ENCODE peak calls at places on chromosomes 16 and 17, in six cellular contexts. One of them, this sample, is unnamed.
A peak's percentile ranks its signal among the peaks of the same experiment; 100 is the strongest.

GRCh38 chr17:74457146-74457819 is 9.2 kb upstream of the CD300A start:
- DNase-seq in brain microvascular endothelial cell: peak; percentile 34
- DNase-seq in amniotic stem cell: peak; percentile 27
- DNase-seq in cardiac fibroblast: peak; percentile 67
- DNase-seq in prostate gland: peak; percentile 72
- DNase-seq in AG08396: peak; percentile 82
- DNase-seq in this sample: peak; percentile 91

GRCh38 chr16:378821-379182 is 3.0 kb downstream of the PGAP6 start:
- DNase-seq in AG08396: no peak
- DNase-seq in cardiac fibroblast: no peak
- DNase-seq in brain microvascular endothelial cell: no peak
- DNase-seq in amniotic stem cell: no peak
- DNase-seq in prostate gland: no peak
- DNase-seq in this sample: no peak

GRCh38 chr17:55527520-55528118 is 16.4 kb upstream of the SMIM36 start:
- DNase-seq in AG08396: peak; percentile 61
- DNase-seq in cardiac fibroblast: peak; percentile 70
- DNase-seq in prostate gland: peak; percentile 6
- DNase-seq in brain microvascular endothelial cell: peak; percentile 47
- DNase-seq in amniotic stem cell: no peak
- DNase-seq in this sample: no peak

GRCh38 chr16:27618611-27619380 is 68.9 kb downstream of the KATNIP start:
- DNase-seq in AG08396: no peak
- DNase-seq in amniotic stem cell: no peak
- DNase-seq in brain microvascular endothelial cell: no peak
- DNase-seq in cardiac fibroblast: no peak
- DNase-seq in prostate gland: no peak
- DNase-seq in this sample: no peak

GRCh38 chr17:21177854-21178600 is 35.9 kb downstream of the TMEM11 start:
- DNase-seq in brain microvascular endothelial cell: no peak
- DNase-seq in AG08396: no peak
- DNase-seq in amniotic stem cell: no peak
- DNase-seq in cardiac fibroblast: no peak
- DNase-seq in prostate gland: no peak
- DNase-seq in this sample: peak; percentile 31

GRCh38 chr17:6507535-6507934 is 48.8 kb downstream of the PITPNM3 start:
- DNase-seq in prostate gland: no peak
- DNase-seq in cardiac fibroblast: peak; percentile 87
- DNase-seq in AG08396: peak; percentile 92
- DNase-seq in amniotic stem cell: peak; percentile 61
- DNase-seq in brain microvascular endothelial cell: peak; percentile 83
- DNase-seq in this sample: no peak

GRCh38 chr16:79393564-79393963 is 207.0 kb downstream of the MAF start:
- DNase-seq in cardiac fibroblast: no peak
- DNase-seq in AG08396: no peak
- DNase-seq in prostate gland: no peak
- DNase-seq in brain microvascular endothelial cell: no peak
- DNase-seq in amniotic stem cell: no peak
- DNase-seq in this sample: no peak

GRCh38 chr17:1931759-1932579 is 93.2 kb downstream of the RTN4RL1 start:
- DNase-seq in cardiac fibroblast: no peak
- DNase-seq in amniotic stem cell: no peak
- DNase-seq in brain microvascular endothelial cell: no peak
- DNase-seq in prostate gland: peak; percentile 36
- DNase-seq in AG08396: peak; percentile 47
- DNase-seq in this sample: no peak

GRCh38 chr17:5434984-5435383 is 4.0 kb downstream of the C1QBP start:
- DNase-seq in brain microvascular endothelial cell: no peak
- DNase-seq in AG08396: no peak
- DNase-seq in prostate gland: no peak
- DNase-seq in amniotic stem cell: no peak
- DNase-seq in cardiac fibroblast: no peak
- DNase-seq in this sample: peak; percentile 44

GRCh38 chr16:70579648-70580630 is 56.3 kb downstream of the SF3B3 start:
- DNase-seq in cardiac fibroblast: no peak
- DNase-seq in prostate gland: no peak
- DNase-seq in brain microvascular endothelial cell: no peak
- DNase-seq in amniotic stem cell: no peak
- DNase-seq in AG08396: no peak
- DNase-seq in this sample: no peak

GRCh38 chr17:82228842-82229685 is at the start of gene SLC16A3:
- DNase-seq in amniotic stem cell: peak; percentile 34
- DNase-seq in brain microvascular endothelial cell: no peak
- DNase-seq in prostate gland: no peak
- DNase-seq in AG08396: peak; percentile 95
- DNase-seq in cardiac fibroblast: peak; percentile 77
- DNase-seq in this sample: peak; percentile 88

GRCh38 chr17:74280093-74280513 is 6.1 kb downstream of the DNAI2 start:
- DNase-seq in amniotic stem cell: no peak
- DNase-seq in AG08396: no peak
- DNase-seq in brain microvascular endothelial cell: no peak
- DNase-seq in prostate gland: no peak
- DNase-seq in cardiac fibroblast: no peak
- DNase-seq in this sample: peak; percentile 86

GRCh38 chr17:32335647-32336046 is 6.3 kb downstream of the C17orf75 start:
- DNase-seq in AG08396: peak; percentile 42
- DNase-seq in brain microvascular endothelial cell: peak; percentile 47
- DNase-seq in prostate gland: no peak
- DNase-seq in amniotic stem cell: no peak
- DNase-seq in cardiac fibroblast: peak; percentile 86
- DNase-seq in this sample: no peak

GRCh38 chr17:3813171-3813570 is 12.2 kb upstream of the ITGAE start:
- DNase-seq in amniotic stem cell: no peak
- DNase-seq in prostate gland: no peak
- DNase-seq in cardiac fibroblast: no peak
- DNase-seq in brain microvascular endothelial cell: no peak
- DNase-seq in AG08396: no peak
- DNase-seq in this sample: no peak

GRCh38 chr16:27106305-27106704 is 39.6 kb downstream of the C16orf82 start:
- DNase-seq in amniotic stem cell: no peak
- DNase-seq in brain microvascular endothelial cell: no peak
- DNase-seq in prostate gland: no peak
- DNase-seq in cardiac fibroblast: no peak
- DNase-seq in AG08396: no peak
- DNase-seq in this sample: peak; percentile 48